ENCODE peak calls at places on chromosome 13, in four cellular contexts. E, Y, G and R are unnamed samples.

GRCh38 chr13:23570099-23570926 is at the start of gene TNFRSF19:
- DNase-seq in E (no peak), Y (no peak), G (peak; percentile 98), R (no peak)

GRCh38 chr13:41751734-41752445 is 209.0 kb downstream of the VWA8 start:
- DNase-seq in E (no peak), Y (no peak), G (no peak), R (no peak)

GRCh38 chr13:36998624-36999041 is 507 bp downstream of the ALG5 start:
- DNase-seq in E (no peak), Y (no peak), G (no peak), R (peak; percentile 37)

GRCh38 chr13:106594986-106595385 is 27.0 kb upstream of the ARGLU1 start:
- DNase-seq in E (no peak), Y (no peak), G (no peak), R (no peak)

GRCh38 chr13:83881917-83882625 is at the start of gene SLITRK1:
- DNase-seq in E (peak; percentile 9), Y (no peak), G (no peak), R (peak; percentile 35)

GRCh38 chr13:46721054-46721453 is 75.9 kb downstream of the ESD start:
- DNase-seq in E (no peak), Y (peak; percentile 6), G (peak; percentile 33), R (peak; percentile 57)

GRCh38 chr13:23447927-23448326 is 14.4 kb upstream of the SACS start:
- DNase-seq in E (no peak), Y (no peak), G (no peak), R (no peak)

GRCh38 chr13:39051157-39051556 is 12.9 kb downstream of the NHLRC3 start:
- DNase-seq in E (no peak), Y (no peak), G (peak; percentile 13), R (peak; percentile 58)

GRCh38 chr13:42337808-42338600 is 66.1 kb downstream of the AKAP11 start:
- DNase-seq in E (no peak), Y (no peak), G (no peak), R (no peak)

GRCh38 chr13:99969368-99969933 is 2.1 kb downstream of the ZIC5 start:
- DNase-seq in E (no peak), Y (no peak), G (no peak), R (no peak)

GRCh38 chr13:66665991-66666390 is 564.1 kb downstream of the PCDH9 start:
- DNase-seq in E (no peak), Y (no peak), G (no peak), R (no peak)

GRCh38 chr13:109273326-109273751 is 513.0 kb downstream of the IRS2 start:
- DNase-seq in E (no peak), Y (no peak), G (no peak), R (no peak)

GRCh38 chr13:95926231-95926630 is 127.0 kb downstream of the UGGT2 start:
- DNase-seq in E (no peak), Y (no peak), G (no peak), R (no peak)

GRCh38 chr13:88526186-88526852 is 855.1 kb downstream of the SLITRK5 start:
- DNase-seq in E (no peak), Y (no peak), G (no peak), R (no peak)
- TF ChIP-seq MYC in E (no peak), Y (no peak), G (no peak), R (no peak)

GRCh38 chr13:52751196-52751595 is 11.6 kb upstream of the CNMD start:
- DNase-seq in E (no peak), Y (no peak), G (no peak), R (no peak)

GRCh38 chr13:52746141-52746540 is 6.5 kb upstream of the CNMD start:
- DNase-seq in E (no peak), Y (no peak), G (no peak), R (no peak)

GRCh38 chr13:52750713-52751112 is 11.1 kb upstream of the CNMD start:
- DNase-seq in E (no peak), Y (no peak), G (no peak), R (no peak)

GRCh38 chr13:52744842-52745241 is 5.2 kb upstream of the CNMD start:
- DNase-seq in E (no peak), Y (no peak), G (no peak), R (no peak)

DNA sequence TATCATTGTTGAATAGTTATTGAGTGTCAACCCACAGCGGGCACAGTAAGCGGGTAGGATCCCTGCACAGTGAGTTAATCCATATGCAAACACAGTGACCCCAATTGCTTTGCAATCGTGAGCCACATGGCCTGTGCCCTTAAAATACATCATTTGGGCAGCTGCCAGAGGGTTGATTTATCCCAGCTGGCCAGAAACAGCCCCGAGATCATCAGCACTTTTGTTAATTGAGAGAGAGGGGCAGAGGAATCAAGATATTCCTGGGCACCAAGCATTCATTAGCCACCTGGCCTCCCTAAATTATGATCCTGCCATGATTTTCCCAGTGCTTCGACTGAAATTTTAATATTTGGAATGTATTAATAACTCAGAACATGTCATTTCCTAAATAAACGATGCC is 9.8 kb upstream of the CNMD start:
- DNase-seq in E (no peak), Y (no peak), G (no peak), R (no peak)
- TF ChIP-seq MYC in E (no peak), Y (no peak), G (no peak), R (no peak)

GRCh38 chr13:76886292-76887061 is at the start of gene KCTD12:
- DNase-seq in E (no peak), Y (peak; percentile 14), G (no peak), R (peak; percentile 83)

GRCh38 chr13:76884167-76884566 is 2.0 kb downstream of the KCTD12 start:
- DNase-seq in E (no peak), Y (no peak), G (no peak), R (peak; percentile 30)

GRCh38 chr13:76884571-76885202 is 1.5 kb downstream of the KCTD12 start:
- DNase-seq in E (no peak), Y (no peak), G (no peak), R (peak; percentile 41)

GRCh38 chr13:76886005-76886291 is 257 bp downstream of the KCTD12 start:
- DNase-seq in E (no peak), Y (no peak), G (no peak), R (no peak)

GRCh38 chr13:76885203-76886004 is 801 bp downstream of the KCTD12 start:
- DNase-seq in E (no peak), Y (peak; percentile 19), G (no peak), R (peak; percentile 74)
- TF ChIP-seq MYC in E (no peak), Y (no peak), G (no peak), R (peak; percentile 49)

GRCh38 chr13:111972261-111972780 is 94.6 kb upstream of the SOX1 start:
- DNase-seq in E (no peak), Y (no peak), G (no peak), R (no peak)
- TF ChIP-seq MYC in E (no peak), Y (no peak), G (no peak), R (no peak)

GRCh38 chr13:94020426-94020825 is 459.1 kb downstream of the DCT start:
- DNase-seq in E (no peak), Y (no peak), G (no peak), R (no peak)

DNA sequence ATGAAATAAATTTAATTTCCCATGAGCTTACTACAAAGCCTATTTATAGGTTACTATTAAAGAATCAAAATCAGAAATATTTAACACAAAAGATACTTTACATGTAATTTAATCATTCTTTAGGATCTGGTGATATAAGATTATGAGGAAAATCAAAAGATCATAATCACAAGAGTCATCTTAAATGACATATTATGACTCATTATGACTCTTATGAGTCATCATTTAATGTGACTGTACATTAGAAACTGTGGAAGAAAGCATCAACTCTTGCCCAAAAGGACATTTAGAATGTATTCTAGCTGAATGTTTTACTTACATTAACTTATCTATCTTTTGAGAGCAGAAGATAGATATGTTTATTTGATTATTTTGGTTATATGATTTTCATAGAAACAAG is 458.6 kb downstream of the DCT start:
- DNase-seq in E (no peak), Y (peak; percentile 1), G (no peak), R (no peak)
- TF ChIP-seq MYC in E (no peak), Y (no peak), G (no peak), R (no peak)

GRCh38 chr13:104810242-104810641 is 1725.2 kb downstream of the EFNB2 start:
- DNase-seq in E (no peak), Y (no peak), G (no peak), R (peak; percentile 48)

GRCh38 chr13:104805346-104805745 is 1730.1 kb downstream of the EFNB2 start:
- DNase-seq in E (no peak), Y (no peak), G (no peak), R (no peak)

GRCh38 chr13:104809483-104809882 is 1726.0 kb downstream of the EFNB2 start:
- DNase-seq in E (no peak), Y (no peak), G (no peak), R (peak; percentile 82)
- TF ChIP-seq MYC in E (no peak), Y (no peak), G (no peak), R (peak; percentile 26)

GRCh38 chr13:113464476-113464875 is 11.2 kb upstream of the ADPRHL1 start:
- DNase-seq in E (no peak), Y (no peak), G (no peak), R (no peak)
- TF ChIP-seq MYC in E (no peak), Y (no peak), G (no peak), R (no peak)

GRCh38 chr13:98308525-98308911 is 131.4 kb upstream of the RNF113B start:
- DNase-seq in E (no peak), Y (no peak), G (no peak), R (no peak)

GRCh38 chr13:98305670-98306069 is 128.6 kb upstream of the RNF113B start:
- DNase-seq in E (no peak), Y (no peak), G (no peak), R (no peak)

GRCh38 chr13:98309569-98310335 is 132.7 kb upstream of the RNF113B start:
- DNase-seq in E (no peak), Y (no peak), G (no peak), R (no peak)

GRCh38 chr13:98307392-98307743 is 130.3 kb upstream of the RNF113B start:
- DNase-seq in E (no peak), Y (no peak), G (no peak), R (no peak)

GRCh38 chr13:98307744-98308524 is 130.9 kb upstream of the RNF113B start:
- DNase-seq in E (no peak), Y (no peak), G (no peak), R (no peak)
- TF ChIP-seq MYC in E (no peak), Y (no peak), G (peak; percentile 84), R (no peak)

GRCh38 chr13:27043013-27043412 is 128.6 kb downstream of the USP12 start:
- DNase-seq in E (no peak), Y (peak; percentile 81), G (peak; percentile 24), R (peak; percentile 87)
- TF ChIP-seq MYC in E (no peak), Y (peak; percentile 62), G (no peak), R (peak; percentile 88)